ENCODE peak calls at places on chromosomes 12 and 14, in six cellular contexts. I is WTC11, A is GM12878, F is K562, R is H1, Q is HepG2. E is an unnamed sample.

GRCh38 chr12:8033153-8034044 is 883 bp downstream of the FOXJ2 start:
- DNase-seq in R (no peak), F (peak), Q (no peak), A (no peak), I (peak), E (peak)

GRCh38 chr12:59193476-59194050 is 273.3 kb upstream of the LRIG3 start:
- DNase-seq in Q (no peak), R (no peak), F (no peak), A (no peak), I (no peak), E (no peak)

GRCh38 chr12:108907861-108908302 is 28.0 kb downstream of the DAO start:
- DNase-seq in A (no peak), I (no peak), F (no peak), Q (peak), R (no peak), E (peak)

GRCh38 chr12:131640436-131640969 is 70.4 kb upstream of the SFSWAP start:
- DNase-seq in F (no peak), Q (no peak), R (no peak), I (no peak), A (no peak), E (no peak)

GRCh38 chr14:59961518-59962062 is 41.6 kb downstream of the LRRC9 start:
- DNase-seq in Q (no peak), F (no peak), A (no peak), I (no peak), R (no peak), E (no peak)

GRCh38 chr14:95535226-95536021 is 574 bp downstream of the GLRX5 start:
- DNase-seq in A (no peak), Q (no peak), F (peak), I (peak), R (no peak), E (no peak)

GRCh38 chr12:88633312-88633711 is 53.0 kb upstream of the KITLG start:
- DNase-seq in Q (no peak), A (no peak), I (no peak), F (no peak), R (no peak), E (peak)

GRCh38 chr14:51323492-51323891 is 83.4 kb downstream of the TMX1 start:
- DNase-seq in A (peak), Q (no peak), F (no peak), R (no peak), I (no peak), E (no peak)

GRCh38 chr12:96571101-96571862 is 81.9 kb downstream of the CFAP54 start:
- DNase-seq in A (peak), I (no peak), Q (no peak), F (no peak), R (no peak), E (no peak)

GRCh38 chr12:124680863-124681778 is 113.7 kb upstream of the NCOR2 start:
- DNase-seq in I (peak), A (peak), F (peak), R (no peak), Q (peak), E (peak)

DNA sequence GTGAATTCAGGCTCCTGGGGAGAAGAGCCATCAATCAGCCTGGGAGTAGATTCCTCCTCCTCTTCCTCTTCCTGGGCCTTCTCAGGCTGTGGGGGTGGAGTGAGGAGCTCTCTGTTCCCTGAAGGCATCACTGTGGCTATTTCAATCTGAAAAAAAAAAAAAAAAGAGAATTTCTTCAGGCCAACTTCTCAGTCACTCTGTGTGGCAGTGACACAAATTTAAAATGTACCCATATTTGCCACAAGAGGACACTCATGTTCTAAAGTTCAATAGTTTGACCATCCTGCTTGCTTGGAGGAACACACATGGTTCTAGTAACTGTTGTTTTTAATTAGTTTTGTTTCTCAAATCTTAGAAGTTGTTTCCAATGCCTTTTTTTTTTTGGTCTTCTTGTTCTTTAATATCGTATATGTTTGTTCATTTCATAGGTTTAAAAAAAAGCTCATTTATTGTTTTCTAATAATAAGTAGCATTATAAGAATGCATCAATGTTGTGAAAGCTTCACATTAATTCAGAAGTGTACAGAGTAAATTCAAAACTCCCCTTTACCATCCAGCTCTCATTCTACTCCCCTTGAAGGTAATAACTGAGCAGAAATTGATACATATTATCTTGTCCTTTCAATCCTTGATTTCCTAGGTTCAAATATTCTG is 23.3 kb upstream of the CCER1 start:
- DNase-seq in F (no peak), I (no peak), R (no peak), Q (peak), A (peak), E (peak)
- TF ChIP-seq CREB1 in F (no peak), I (no peak), R (no peak), Q (no peak), A (no peak), E (no peak)

GRCh38 chr12:99806304-99806703 is 158.8 kb downstream of the GARIN6 start:
- DNase-seq in Q (no peak), A (no peak), F (no peak), R (no peak), I (no peak), E (no peak)

GRCh38 chr12:99809921-99810320 is 162.4 kb downstream of the GARIN6 start:
- DNase-seq in Q (peak), I (no peak), A (no peak), F (no peak), R (no peak), E (no peak)

DNA sequence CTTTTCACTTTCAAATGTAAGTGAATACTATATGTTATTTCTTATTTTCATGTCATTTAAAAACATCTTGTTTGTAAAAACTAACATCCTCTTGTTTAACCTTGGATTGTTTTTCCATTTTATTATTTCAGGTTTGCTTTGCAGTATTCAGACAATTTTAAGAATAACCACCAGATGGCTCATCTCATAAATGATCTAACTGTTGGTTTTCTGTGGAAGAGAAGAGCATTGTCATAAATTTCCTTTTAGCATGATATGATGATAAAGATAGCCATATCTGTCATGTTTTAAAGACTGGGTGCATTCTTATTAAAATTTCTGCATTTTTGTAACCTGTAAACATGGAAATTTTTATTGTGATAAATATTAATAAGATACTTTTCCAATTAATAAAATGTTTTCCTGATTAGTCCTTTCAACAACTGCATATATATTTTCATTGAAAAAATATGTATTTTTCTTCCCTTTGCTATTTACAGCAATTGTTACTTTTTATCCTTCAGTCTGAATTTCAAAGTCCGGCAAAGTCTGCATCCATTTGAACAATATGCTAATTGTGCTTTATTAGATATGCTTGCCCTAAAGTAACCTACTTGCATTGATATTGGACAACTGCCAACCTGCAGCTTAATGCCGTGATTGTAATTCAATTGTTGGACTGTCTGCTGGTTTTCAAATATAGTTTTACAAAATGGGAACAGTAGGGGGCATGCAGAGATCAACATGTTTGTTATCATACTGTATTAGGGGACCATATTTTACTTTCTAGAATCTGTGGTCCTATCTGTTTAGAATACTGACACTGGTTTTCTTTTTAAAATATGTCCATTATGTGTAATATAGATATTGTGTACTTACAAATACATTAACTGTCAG is 163.4 kb downstream of the GARIN6 start:
- DNase-seq in A (no peak), Q (peak), F (no peak), R (no peak), I (no peak), E (peak)
- TF ChIP-seq CREB1 in A (no peak), Q (no peak), F (no peak), R (no peak), I (no peak), E (no peak)

DNA sequence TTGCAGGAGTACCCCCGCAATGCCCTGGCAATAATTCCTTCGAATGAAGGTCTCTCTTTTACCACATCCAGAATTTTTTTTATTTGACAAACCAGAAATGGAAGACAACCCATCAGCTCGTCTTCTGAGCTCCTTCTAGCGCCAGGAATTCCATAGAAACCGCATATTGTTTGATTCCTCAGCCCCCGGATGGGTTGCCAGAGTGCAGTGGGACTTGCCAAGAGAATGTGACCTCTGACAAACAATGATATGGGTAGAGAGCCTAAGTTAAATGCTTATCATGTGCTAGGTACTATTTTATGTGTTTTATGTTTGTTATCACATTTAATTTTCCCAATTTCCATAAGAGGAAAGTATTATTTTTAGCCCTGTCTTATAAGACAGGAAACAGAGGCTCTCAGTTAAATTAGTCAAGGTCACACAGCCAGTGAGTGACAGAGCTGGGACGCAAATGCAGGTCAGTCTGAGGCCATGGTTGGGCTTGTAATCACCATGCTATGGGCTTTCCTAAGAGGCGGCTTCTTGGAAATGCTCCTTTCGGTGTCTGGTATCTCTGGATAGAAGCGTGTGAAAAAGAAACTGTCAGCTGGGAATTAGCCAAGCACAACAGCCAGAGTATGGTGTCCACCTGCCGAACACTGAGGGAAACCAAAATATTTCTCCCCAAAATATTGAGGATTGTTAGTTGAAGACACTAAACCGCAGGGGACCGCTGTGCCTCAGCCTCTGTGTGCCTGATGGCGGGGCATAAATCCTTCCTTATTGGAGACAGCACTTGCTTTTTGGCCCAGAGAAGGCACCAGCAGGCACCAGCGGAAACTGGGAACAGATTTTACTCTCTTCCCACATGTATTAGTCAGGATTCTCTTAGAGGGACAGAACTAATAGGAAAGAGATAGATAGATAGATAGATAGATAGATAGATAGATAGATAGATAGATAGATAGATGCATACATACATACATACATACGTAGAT is 29.4 kb upstream of the ETFBKMT start:
- DNase-seq in R (no peak), Q (no peak), F (no peak), I (no peak), A (no peak), E (peak)
- TF ChIP-seq CREB1 in R (no peak), Q (no peak), F (no peak), I (no peak), A (no peak), E (no peak)

GRCh38 chr12:74619886-74620285 is 82.3 kb downstream of the ATXN7L3B start:
- DNase-seq in I (no peak), A (no peak), R (no peak), F (no peak), Q (no peak), E (no peak)
- TF ChIP-seq CREB1 in I (no peak), A (no peak), R (no peak), F (no peak), Q (no peak), E (no peak)

GRCh38 chr12:104507672-104508071 is 50.9 kb downstream of the CHST11 start:
- DNase-seq in I (no peak), R (no peak), F (peak), A (no peak), Q (no peak), E (no peak)

GRCh38 chr12:104505095-104505819 is 48.5 kb downstream of the CHST11 start:
- DNase-seq in Q (no peak), I (no peak), A (peak), R (no peak), F (no peak), E (no peak)

GRCh38 chr12:104504151-104504550 is 47.4 kb downstream of the CHST11 start:
- DNase-seq in Q (no peak), R (no peak), I (no peak), A (no peak), F (no peak), E (no peak)

GRCh38 chr12:104508752-104509446 is 52.2 kb downstream of the CHST11 start:
- DNase-seq in I (no peak), A (no peak), Q (no peak), R (no peak), F (no peak), E (no peak)

GRCh38 chr12:104506691-104507401 is 50.1 kb downstream of the CHST11 start:
- DNase-seq in R (peak), I (peak), Q (no peak), A (no peak), F (no peak), E (peak)
- TF ChIP-seq CREB1 in R (no peak), I (no peak), Q (no peak), A (no peak), F (no peak), E (no peak)